ENCODE peak calls at places on chromosomes 6 and 20, in six cellular contexts. O, L, R, U, V and W are unnamed samples.

GRCh38 chr6:166514196-166514595 is 72.3 kb downstream of the RAMACL start:
- DNase-seq in R (peak; percentile 14), O (no peak), L (no peak), V (no peak), U (no peak), W (no peak)

GRCh38 chr6:53578371-53578770 is 33.5 kb upstream of the GCLC start:
- DNase-seq in O (no peak), L (no peak), V (no peak), U (no peak), R (no peak), W (no peak)

GRCh38 chr6:130223508-130223907 is 757 bp upstream of the SAMD3 start:
- DNase-seq in V (no peak), R (no peak), O (no peak), L (no peak), U (no peak), W (peak; percentile 18)

GRCh38 chr20:34549291-34549928 is 9.1 kb upstream of the MAP1LC3A start:
- DNase-seq in O (no peak), V (no peak), U (no peak), R (peak; percentile 62), L (peak; percentile 34), W (no peak)

GRCh38 chr6:22779062-22779461 is 209.7 kb downstream of the HDGFL1 start:
- DNase-seq in L (no peak), U (no peak), R (no peak), O (no peak), V (no peak), W (no peak)

GRCh38 chr6:167568407-167569024 is 243.6 kb downstream of the TTLL2 start:
- DNase-seq in O (no peak), R (no peak), V (no peak), L (no peak), U (no peak), W (no peak)

GRCh38 chr20:10790013-10790412 is 116.2 kb upstream of the JAG1 start:
- DNase-seq in U (no peak), V (no peak), O (no peak), R (peak; percentile 20), L (no peak), W (no peak)

GRCh38 chr6:75278474-75279077 is 6.0 kb downstream of the TMEM30A start:
- DNase-seq in U (no peak), V (no peak), L (no peak), R (no peak), O (no peak), W (peak; percentile 47)

GRCh38 chr20:62303049-62303326 is 191 bp downstream of the ADRM1 start:
- DNase-seq in R (no peak), O (no peak), V (no peak), U (no peak), L (no peak), W (no peak)

GRCh38 chr6:116221067-116221466 is 32.8 kb downstream of the TSPYL4 start:
- DNase-seq in L (no peak), V (no peak), U (no peak), R (no peak), O (no peak), W (peak; percentile 30)

GRCh38 chr20:34713194-34713943 is 9.2 kb downstream of the TP53INP2 start:
- DNase-seq in U (no peak), L (peak; percentile 88), V (no peak), R (no peak), O (no peak), W (peak; percentile 99)

GRCh38 chr6:118548136-118548535 is at the start of gene PLN:
- DNase-seq in L (no peak), V (no peak), R (no peak), U (no peak), O (no peak), W (no peak)

GRCh38 chr6:36599791-36600209 is 5.6 kb downstream of the SRSF3 start:
- DNase-seq in L (no peak), U (no peak), R (no peak), O (peak; percentile 44), V (no peak), W (peak; percentile 81)

GRCh38 chr6:148608211-148608951 is 138.4 kb upstream of the UST start:
- DNase-seq in U (no peak), O (no peak), V (no peak), L (no peak), R (no peak), W (peak; percentile 41)

GRCh38 chr20:32912688-32913087 is 54.0 kb downstream of the EFCAB8 start:
- DNase-seq in V (no peak), O (no peak), L (no peak), R (no peak), U (no peak), W (peak; percentile 34)

GRCh38 chr6:36139431-36139830 is 9.1 kb downstream of the MAPK13 start:
- DNase-seq in U (no peak), V (no peak), O (peak; percentile 61), R (no peak), L (no peak), W (no peak)

GRCh38 chr20:59455392-59456341 is 148.7 kb upstream of the PHACTR3 start:
- DNase-seq in U (no peak), L (no peak), R (peak; percentile 46), O (no peak), V (no peak), W (peak; percentile 4)

GRCh38 chr6:17504005-17504404 is 96.1 kb upstream of the FAM8A1 start:
- DNase-seq in U (no peak), O (no peak), V (no peak), R (no peak), L (no peak), W (no peak)

GRCh38 chr6:13873288-13874190 is 51.2 kb upstream of the RNF182 start:
- DNase-seq in U (peak; percentile 92), L (peak; percentile 55), O (peak; percentile 41), V (no peak), R (peak; percentile 70), W (peak; percentile 11)

DNA sequence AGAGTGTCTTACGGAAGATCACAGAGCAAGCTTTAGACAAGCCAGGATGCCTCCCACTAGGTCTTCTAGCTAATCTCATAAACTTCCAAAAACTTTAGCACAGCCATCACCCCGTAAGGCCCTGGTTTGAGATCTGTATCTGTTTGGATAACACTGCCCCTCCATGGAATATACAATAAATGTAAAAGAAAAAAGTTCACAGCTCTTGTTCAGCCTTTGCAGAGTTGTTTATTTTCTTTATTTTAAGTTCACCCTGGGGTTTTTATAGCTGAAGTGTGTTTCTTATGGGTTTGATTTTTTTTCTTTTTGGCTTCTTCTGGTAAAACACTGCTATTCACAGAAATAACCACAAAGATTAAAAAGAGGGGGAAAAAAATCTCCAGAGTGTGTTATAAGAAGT is 125.6 kb downstream of the EYA2 start:
- DNase-seq in O (no peak), L (no peak), U (no peak), R (no peak), V (no peak), W (no peak)
- TF ChIP-seq CTCF in O (no peak), L (no peak), U (no peak), R (no peak), V (no peak), W (no peak)

GRCh38 chr6:169867751-169868191 is 116.3 kb downstream of the ERMARD start:
- DNase-seq in V (peak; percentile 16), O (no peak), U (no peak), R (no peak), L (no peak), W (no peak)
- H3K4me3 ChIP-seq in V (no peak overlapping the region), O (no peak overlapping the region), U (no peak overlapping the region), R (no peak overlapping the region), L (no peak overlapping the region), W (no peak overlapping the region)

DNA sequence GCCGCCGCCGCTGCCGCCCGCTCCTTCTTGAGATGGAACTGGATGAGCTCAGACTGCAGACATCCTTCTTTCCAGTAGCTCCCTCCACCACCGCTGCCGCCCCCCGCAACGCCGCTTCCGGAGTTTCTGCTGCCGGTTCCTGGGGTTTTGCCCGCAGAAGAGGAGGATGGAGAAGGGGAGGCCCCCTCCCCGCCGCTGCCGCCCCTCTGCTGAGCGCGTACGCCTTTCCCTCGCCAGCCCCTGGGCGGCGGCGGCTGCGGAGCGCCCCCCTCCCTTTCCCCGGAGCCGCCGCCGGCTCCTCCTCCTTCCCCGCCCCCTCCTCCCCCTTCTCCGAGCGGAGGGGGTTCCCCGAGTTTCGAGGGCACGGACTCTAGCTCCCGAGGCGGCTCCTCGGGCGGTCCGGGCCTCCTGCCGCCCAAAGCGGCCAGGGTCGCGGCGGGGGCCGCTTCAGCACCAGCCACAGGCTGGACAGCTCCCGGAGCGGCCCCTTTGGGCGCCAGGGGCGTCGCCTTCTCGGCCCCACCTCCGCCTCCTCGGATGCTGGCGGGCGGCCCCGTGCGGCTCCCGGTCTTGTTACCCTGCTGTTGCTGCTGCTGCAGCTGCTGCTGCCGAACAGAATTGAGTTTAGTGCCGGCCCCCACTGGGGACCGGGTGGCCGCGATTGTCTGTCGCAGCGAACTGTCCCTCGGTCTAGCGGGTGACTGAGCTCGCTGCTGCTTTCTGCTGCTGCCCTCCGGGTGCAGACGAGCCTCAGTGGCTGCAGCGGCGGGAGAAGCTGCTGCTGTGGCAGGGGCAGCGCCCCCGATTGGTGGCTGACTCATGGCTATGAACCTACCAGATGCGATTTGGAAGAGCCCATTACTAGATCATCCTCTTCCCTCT is 3.1 kb downstream of the MTCL3 start:
- DNase-seq in U (peak; percentile 86), R (peak; percentile 45), L (no peak), V (no peak), O (peak; percentile 87), W (peak; percentile 58)
- TF ChIP-seq CTCF in U (no peak), R (no peak), L (no peak), V (peak; percentile 1), O (no peak), W (no peak)

GRCh38 chr6:152380351-152380767 is 256.8 kb downstream of the SYNE1 start:
- DNase-seq in L (peak; percentile 41), O (no peak), U (no peak), R (peak; percentile 27), V (no peak), W (peak; percentile 81)
- H3K4me3 ChIP-seq in L (peak overlapping the region; percentile 79), O (peak overlapping the region; percentile 56), U (peak overlapping the region; percentile 80), R (no peak overlapping the region), V (peak overlapping the region; percentile 69), W (peak overlapping the region; percentile 68)